ENCODE peak calls at places on chromosomes 16 and 17, in six cellular contexts. U is IMR-90, B is WERI-Rb-1, F is GM12865, S is MM.1S, X is HFF-Myc. Y is an unnamed sample.

GRCh38 chr17:71883845-71884244 is 237.0 kb upstream of the SOX9 start:
- DNase-seq in B (no peak), S (no peak), X (no peak), F (peak), U (no peak), Y (no peak)

GRCh38 chr16:47646914-47647313 is 185.8 kb downstream of the PHKB start:
- DNase-seq in S (no peak), U (no peak), F (no peak), X (no peak), B (no peak), Y (no peak)

GRCh38 chr17:64230551-64231408 is 32.3 kb downstream of the TEX2 start:
- DNase-seq in S (no peak), B (peak), X (peak), U (peak), F (no peak), Y (no peak)

GRCh38 chr16:30406911-30407793 is at the start of gene ZNF771:
- DNase-seq in F (peak), S (peak), B (peak), U (peak), X (no peak), Y (peak)

GRCh38 chr16:782263-782662 is 5.9 kb downstream of the RPUSD1 start:
- DNase-seq in B (no peak), U (no peak), S (no peak), X (no peak), F (no peak), Y (no peak)

GRCh38 chr17:78924481-78925151 is 571 bp downstream of the TIMP2 start:
- DNase-seq in U (no peak), B (no peak), X (no peak), S (peak), F (no peak), Y (no peak)

GRCh38 chr16:49491736-49492089 is 118.1 kb downstream of the C16orf78 start:
- DNase-seq in S (peak), F (no peak), X (no peak), B (peak), U (no peak), Y (no peak)

GRCh38 chr16:787261-787966 is 767 bp downstream of the RPUSD1 start:
- DNase-seq in X (no peak), S (no peak), F (no peak), B (no peak), U (no peak), Y (no peak)

GRCh38 chr16:57036315-57036714 is 47.0 kb downstream of the NLRC5 start:
- DNase-seq in U (no peak), S (no peak), F (no peak), B (no peak), X (no peak), Y (no peak)

GRCh38 chr17:64399767-64400156 is 9.1 kb upstream of the PECAM1 start:
- DNase-seq in F (no peak), U (no peak), B (no peak), X (no peak), S (no peak), Y (no peak)

GRCh38 chr17:61000911-61001310 is 323.3 kb downstream of the BCAS3 start:
- DNase-seq in S (no peak), X (peak), F (no peak), B (no peak), U (peak), Y (no peak)

GRCh38 chr16:81816351-81816750 is 37.3 kb downstream of the PLCG2 start:
- DNase-seq in F (peak), X (no peak), S (no peak), B (no peak), U (no peak), Y (no peak)

GRCh38 chr16:15749371-15749770 is 99.3 kb downstream of the NDE1 start:
- DNase-seq in F (no peak), S (no peak), B (no peak), U (peak), X (no peak), Y (no peak)

GRCh38 chr17:19327039-19327776 is 35.3 kb downstream of the B9D1 start:
- DNase-seq in S (no peak), F (no peak), U (peak), B (no peak), X (no peak), Y (no peak)

GRCh38 chr16:15055141-15056053 is 477 bp downstream of the NTAN1 start:
- DNase-seq in S (peak), B (peak), X (no peak), F (peak), U (peak), Y (no peak)

GRCh38 chr16:31421587-31421986 is 6.6 kb downstream of the COX6A2 start:
- DNase-seq in X (no peak), S (no peak), B (no peak), F (peak), U (no peak), Y (peak)

GRCh38 chr16:11629071-11630030 is 38.9 kb upstream of the SNN start:
- DNase-seq in U (peak), F (no peak), S (peak), X (no peak), B (no peak), Y (no peak)

GRCh38 chr17:52762794-52763167 is 604.3 kb upstream of the CA10 start:
- DNase-seq in U (no peak), X (no peak), S (no peak), B (no peak), F (no peak), Y (no peak)

GRCh38 chr17:76438906-76439305 is 14.0 kb downstream of the UBE2O start:
- DNase-seq in X (no peak), B (no peak), F (no peak), U (peak), S (no peak), Y (no peak)

GRCh38 chr16:745739-746138 is 4.9 kb upstream of the CIAO3 start:
- DNase-seq in F (no peak), S (peak), U (no peak), B (peak), X (no peak), Y (peak)

GRCh38 chr16:28010671-28011070 is 52.8 kb downstream of the GSG1L start:
- DNase-seq in B (no peak), F (no peak), U (peak), S (no peak), X (no peak), Y (no peak)

GRCh38 chr16:86046026-86046713 is 147.2 kb downstream of the IRF8 start:
- DNase-seq in S (no peak), X (no peak), F (no peak), B (no peak), U (no peak), Y (no peak)
- TF ChIP-seq CTCF in S (no peak), X (no peak), F (no peak), B (no peak), U (no peak), Y (no peak)

GRCh38 chr17:13940858-13941665 is 128.2 kb upstream of the COX10 start:
- DNase-seq in S (no peak), X (no peak), U (peak), F (no peak), B (peak), Y (no peak)
- TF ChIP-seq CTCF in S (no peak), X (no peak), U (no peak), F (no peak), B (peak), Y (no peak)

DNA sequence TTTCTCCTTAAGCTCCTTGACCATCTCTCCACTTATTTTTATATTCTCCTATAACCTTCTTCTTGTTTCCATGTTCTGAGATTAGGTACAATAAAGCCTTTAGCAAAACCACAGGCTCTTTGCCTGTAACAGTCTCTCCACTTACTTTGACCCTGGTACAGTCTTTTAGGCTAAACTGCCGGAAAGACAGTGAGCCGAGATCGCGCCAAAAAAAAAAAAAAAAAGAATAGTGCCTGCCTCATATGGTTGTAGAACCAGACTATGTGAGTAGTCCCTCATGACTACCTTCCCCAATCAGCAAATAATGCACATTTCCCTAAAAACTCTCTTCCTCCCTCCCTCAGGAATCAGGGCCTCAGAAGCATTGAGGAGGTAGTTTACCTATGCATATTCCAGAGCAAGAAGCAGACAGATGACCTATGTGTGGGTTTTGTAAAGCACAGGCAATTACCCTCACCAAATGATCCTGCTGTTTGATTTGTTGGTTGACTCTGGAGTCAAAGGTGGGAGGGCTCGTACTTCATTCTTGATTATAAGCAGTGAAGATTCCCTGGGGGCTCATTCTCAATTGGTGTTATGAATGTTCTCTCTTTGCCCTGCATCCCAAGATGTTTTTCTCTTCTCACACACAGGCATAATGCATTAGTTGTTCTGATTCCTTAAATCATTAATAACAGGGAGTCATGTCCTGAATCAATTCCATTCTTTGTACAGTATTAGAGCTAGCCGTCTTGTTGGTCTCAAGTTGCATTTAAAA is 8.9 kb upstream of the NME1 start:
- DNase-seq in X (no peak), S (no peak), F (no peak), U (no peak), B (no peak), Y (no peak)
- TF ChIP-seq CTCF in X (no peak), S (no peak), F (no peak), U (no peak), B (no peak), Y (no peak)

DNA sequence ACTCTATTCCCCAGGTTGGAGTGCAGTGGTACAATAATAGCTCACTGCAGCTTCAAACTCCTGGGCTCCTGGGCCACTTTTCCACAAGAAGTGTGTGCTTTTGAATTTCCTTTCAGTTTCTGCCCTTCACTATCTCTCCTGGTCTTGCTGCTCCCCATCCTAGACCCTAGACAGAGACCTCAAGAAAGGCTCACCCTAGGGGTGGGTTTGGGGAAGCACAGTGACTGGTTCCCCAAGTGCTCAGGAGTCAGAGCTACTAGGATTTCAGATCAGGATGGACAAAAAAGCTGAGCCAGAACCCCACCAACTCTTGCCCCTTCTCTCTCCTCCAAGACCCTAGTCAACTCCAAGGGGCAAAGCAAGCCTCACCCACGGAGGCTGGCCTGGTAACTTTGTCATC is 1.6 kb upstream of the SEBOX start:
- DNase-seq in U (no peak), S (no peak), F (no peak), B (no peak), X (no peak), Y (no peak)
- TF ChIP-seq CTCF in U (no peak), S (no peak), F (no peak), B (peak), X (no peak), Y (no peak)

DNA sequence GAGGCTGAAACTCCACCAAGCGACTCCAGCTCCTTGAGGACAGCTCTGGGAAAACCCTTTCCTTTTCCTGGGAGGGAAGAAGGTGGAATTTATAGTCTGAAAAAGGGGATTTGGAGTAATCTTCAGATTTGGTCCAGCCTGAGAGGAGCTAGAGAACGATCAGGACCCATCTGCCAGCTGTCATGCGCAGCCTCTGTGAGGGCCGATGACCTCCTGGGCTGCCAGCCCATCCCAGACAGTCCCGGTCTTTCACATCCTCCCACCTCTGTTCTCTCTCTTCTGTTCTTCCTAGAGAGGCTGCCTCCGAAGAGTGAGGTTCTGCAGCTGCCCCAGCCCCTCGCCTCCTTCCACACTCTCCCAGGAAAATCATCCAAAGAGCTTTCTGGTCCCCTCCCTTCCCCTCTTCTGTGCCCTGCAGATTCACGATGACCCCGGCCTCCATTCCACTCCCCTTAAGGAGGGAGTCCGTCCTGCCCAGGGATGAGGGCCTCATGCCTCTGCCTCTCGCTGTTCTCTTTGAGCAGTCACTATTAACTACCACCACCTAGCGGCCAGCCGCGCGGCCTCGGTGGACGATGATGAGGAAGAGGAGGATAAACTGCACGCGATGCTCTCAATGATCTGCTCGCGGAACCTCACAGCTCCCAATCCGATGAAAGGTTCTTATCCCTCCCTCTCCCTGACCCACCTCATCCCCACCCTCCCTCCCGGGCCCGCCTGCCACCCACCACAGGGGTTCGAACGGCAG is 29.6 kb downstream of the SGSM2 start:
- DNase-seq in F (no peak), S (no peak), X (no peak), B (peak), U (no peak), Y (no peak)
- TF ChIP-seq CTCF in F (no peak), S (no peak), X (peak), B (peak), U (peak), Y (no peak)

GRCh38 chr16:50666658-50667496 is 14.2 kb downstream of the SNX20 start:
- DNase-seq in U (no peak), F (peak), S (no peak), X (no peak), B (no peak), Y (peak)

GRCh38 chr16:50665128-50665878 is 15.8 kb downstream of the SNX20 start:
- DNase-seq in S (peak), U (peak), X (peak), F (peak), B (peak), Y (peak)

GRCh38 chr16:50668368-50669008 is 12.6 kb downstream of the SNX20 start:
- DNase-seq in U (no peak), S (no peak), X (no peak), B (no peak), F (no peak), Y (no peak)

GRCh38 chr16:50669741-50670140 is 11.4 kb downstream of the SNX20 start:
- DNase-seq in X (no peak), U (no peak), F (no peak), B (no peak), S (no peak), Y (no peak)

DNA sequence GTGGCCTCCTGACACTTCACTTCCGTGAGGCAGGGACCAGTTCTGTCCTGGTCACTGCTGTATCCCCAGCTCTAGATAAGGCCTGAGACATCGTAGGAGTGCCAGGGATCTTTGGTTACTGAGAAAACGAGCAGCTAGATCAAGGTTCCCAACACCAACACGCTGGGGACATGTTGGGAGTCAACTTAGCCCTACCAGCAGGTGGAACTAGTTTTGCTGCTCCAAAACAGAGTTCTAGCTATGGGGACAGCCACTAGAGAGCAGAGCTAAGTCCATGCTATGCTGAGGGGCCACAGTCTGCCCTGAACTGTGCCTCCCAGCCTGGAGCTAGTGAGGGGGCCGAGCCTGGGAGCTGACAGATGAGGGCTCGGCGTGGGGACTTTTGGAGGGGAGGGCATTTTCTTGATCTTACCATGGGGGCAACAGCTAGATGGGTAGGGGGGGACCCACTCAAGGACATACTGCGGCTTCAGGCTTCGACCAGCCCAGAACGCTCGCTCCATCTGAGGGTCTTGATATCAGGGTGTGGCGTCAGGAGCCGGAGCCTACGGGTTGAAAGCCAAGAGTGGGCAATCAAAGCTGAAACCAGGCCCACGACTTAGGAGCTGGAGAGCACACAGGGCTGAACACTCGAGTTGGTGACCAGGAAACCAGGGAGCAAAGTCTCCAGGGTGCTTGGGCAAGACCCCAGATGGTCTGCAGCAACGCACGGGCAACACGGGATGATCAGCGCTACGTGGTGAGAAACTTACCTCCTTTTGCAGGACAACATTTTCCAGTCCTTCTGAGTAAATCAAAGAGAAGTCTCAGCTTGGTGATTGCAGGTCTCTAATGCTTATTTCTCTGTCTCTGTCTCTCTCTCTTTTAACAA is 13.4 kb downstream of the SNX20 start:
- DNase-seq in B (no peak), U (no peak), S (no peak), F (peak), X (no peak), Y (peak)
- TF ChIP-seq CTCF in B (peak), U (no peak), S (no peak), F (peak), X (no peak), Y (peak)